ENCODE peak calls at places on chromosomes 4 and X, in four cellular contexts. K is PC-3, P is mammary epithelial cell, E is astrocyte. J is an unnamed sample. For H3K4me1, the result is how much of the 10 kb centered on the place peaks cover.

GRCh38 chrX:75603833-75604232 is 81.0 kb upstream of the ZDHHC15 start:
- DNase-seq in K (peak), P (peak), E (no peak), J (peak)

GRCh38 chrX:136147320-136147901 is at the start of gene FHL1:
- DNase-seq in K (peak), P (no peak), E (no peak), J (peak)

GRCh38 chr4:17448689-17449088 is 63.2 kb downstream of the QDPR start:
- DNase-seq in K (peak), P (peak), E (peak), J (peak)

GRCh38 chrX:23634181-23634580 is 33.1 kb upstream of the PRDX4 start:
- DNase-seq in K (peak), P (peak), E (no peak), J (peak)

GRCh38 chr4:67566335-67566734 is 7.8 kb downstream of the STAP1 start:
- DNase-seq in K (no peak), P (no peak), E (no peak), J (no peak)

GRCh38 chrX:107738272-107738671 is 37.3 kb downstream of the TSC22D3 start:
- DNase-seq in K (no peak), P (no peak), E (no peak), J (no peak)

GRCh38 chr4:8770518-8771257 is 101.0 kb downstream of the HMX1 start:
- DNase-seq in K (no peak), P (no peak), E (no peak), J (no peak)

GRCh38 chr4:123616970-123617392 is 220.4 kb downstream of the SPRY1 start:
- DNase-seq in K (peak), P (no peak), E (no peak), J (no peak)

GRCh38 chrX:2147928-2148327 is 352.8 kb downstream of the DHRSX start:
- DNase-seq in K (no peak), P (no peak), E (no peak), J (peak)

GRCh38 chrX:101415180-101416130 is 7.4 kb downstream of the HNRNPH2 start:
- DNase-seq in K (peak), P (peak), E (peak), J (peak)

GRCh38 chr4:54227261-54228063 is 1.6 kb upstream of the PDGFRA start:
- DNase-seq in K (peak), P (peak), E (peak), J (peak)

GRCh38 chr4:40214038-40214437 is 17.2 kb downstream of the RHOH start:
- DNase-seq in K (no peak), P (no peak), E (no peak), J (no peak)

GRCh38 chr4:34723606-34724005 is 1520.7 kb downstream of the ARAP2 start:
- DNase-seq in K (no peak), P (no peak), E (peak), J (no peak)

GRCh38 chrX:39752820-39753219 is 344.9 kb downstream of the BCOR start:
- DNase-seq in K (peak), P (no peak), E (no peak), J (no peak)

GRCh38 chrX:110665636-110666035 is 130.0 kb downstream of the CHRDL1 start:
- DNase-seq in K (peak), P (peak), E (no peak), J (peak)

GRCh38 chr4:127624176-127624575 is 8.6 kb upstream of the INTU start:
- DNase-seq in K (no peak), P (no peak), E (no peak), J (peak)

GRCh38 chr4:61531188-61531587 is 331.1 kb downstream of the ADGRL3 start:
- DNase-seq in K (no peak), P (no peak), E (no peak), J (no peak)

GRCh38 chrX:71909956-71910355 is 689 bp upstream of the NHSL2 start:
- DNase-seq in K (no peak), P (no peak), E (no peak), J (peak)

GRCh38 chr4:87491436-87491835 is 37.7 kb downstream of the SPARCL1 start:
- DNase-seq in K (no peak), P (no peak), E (no peak), J (no peak)

GRCh38 chrX:150365953-150366911 is 3.1 kb downstream of the MAMLD1 start:
- DNase-seq in K (peak), P (peak), E (peak), J (peak)

GRCh38 chr4:8098506-8098905 is 60.1 kb downstream of the ABLIM2 start:
- DNase-seq in K (no peak), P (no peak), E (no peak), J (no peak)

GRCh38 chrX:100356497-100356896 is 53.6 kb downstream of the PCDH19 start:
- DNase-seq in K (no peak), P (no peak), E (no peak), J (no peak)

GRCh38 chrX:151161690-151162089 is 14.7 kb upstream of the GPR50 start:
- DNase-seq in K (no peak), P (no peak), E (no peak), J (no peak)

GRCh38 chrX:49166914-49167739 is 4.6 kb downstream of the MAGIX start:
- DNase-seq in K (peak), P (peak), E (peak), J (peak)

GRCh38 chrX:49167740-49168108 is 4.0 kb upstream of the PLP2 start:
- DNase-seq in K (no peak), P (no peak), E (no peak), J (no peak)

GRCh38 chrX:49164589-49165360 is 2.2 kb downstream of the MAGIX start:
- DNase-seq in K (no peak), P (no peak), E (no peak), J (no peak)

GRCh38 chrX:49163555-49164419 is 1.2 kb downstream of the MAGIX start:
- DNase-seq in K (peak), P (peak), E (peak), J (peak)

DNA sequence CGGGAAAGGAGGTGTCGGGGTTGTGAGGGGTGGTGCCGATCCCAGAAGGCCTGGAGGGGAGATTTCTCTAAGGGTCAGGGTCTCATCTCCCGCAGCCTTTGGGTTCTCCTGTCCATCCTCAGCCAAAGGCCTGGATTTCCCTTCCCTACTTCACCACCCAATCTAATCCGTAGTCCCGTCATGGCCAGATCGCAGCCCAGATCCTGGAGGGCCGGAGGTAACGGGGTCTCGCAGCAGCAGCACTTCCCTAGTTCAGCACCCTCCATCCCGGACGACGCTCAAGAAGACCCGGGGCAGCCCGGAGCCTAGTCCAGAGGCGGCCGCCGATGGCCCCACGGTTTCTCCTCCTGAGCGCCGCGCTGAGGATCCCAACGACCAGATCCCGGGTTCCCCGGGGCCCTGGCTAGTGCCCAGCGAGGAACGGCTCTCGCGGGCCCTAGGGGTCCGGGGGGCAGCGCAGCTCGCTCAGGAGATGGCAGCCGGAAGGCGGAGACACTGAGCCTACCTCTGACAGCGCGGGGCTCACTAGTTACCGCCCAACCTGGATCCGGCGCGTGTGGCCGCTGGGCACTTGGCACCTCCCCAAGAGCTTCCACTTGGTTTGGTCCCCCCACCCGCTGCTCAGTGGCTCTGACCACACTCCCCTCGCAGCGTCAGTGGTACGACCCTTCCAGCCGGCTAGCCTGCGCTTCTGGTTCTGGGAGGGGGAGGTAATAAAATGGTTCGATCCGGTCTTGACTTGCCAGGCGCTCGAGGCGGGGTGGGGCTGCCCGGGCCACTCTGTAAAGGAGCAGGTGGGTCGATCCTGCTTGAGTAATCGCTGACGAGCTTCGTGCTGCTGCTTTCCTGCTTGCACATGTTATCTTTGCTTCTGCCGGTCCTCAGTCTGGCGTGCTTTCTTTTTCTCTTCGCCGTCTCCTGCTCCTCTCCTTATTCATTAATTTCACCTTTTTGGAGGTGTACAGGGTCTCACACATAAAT is 3.6 kb downstream of the MAGIX start:
- DNase-seq in K (no peak), P (peak), E (peak), J (peak)
- H3K9ac ChIP-seq in K (no peak), P (peak), E (peak), J (peak)

DNA sequence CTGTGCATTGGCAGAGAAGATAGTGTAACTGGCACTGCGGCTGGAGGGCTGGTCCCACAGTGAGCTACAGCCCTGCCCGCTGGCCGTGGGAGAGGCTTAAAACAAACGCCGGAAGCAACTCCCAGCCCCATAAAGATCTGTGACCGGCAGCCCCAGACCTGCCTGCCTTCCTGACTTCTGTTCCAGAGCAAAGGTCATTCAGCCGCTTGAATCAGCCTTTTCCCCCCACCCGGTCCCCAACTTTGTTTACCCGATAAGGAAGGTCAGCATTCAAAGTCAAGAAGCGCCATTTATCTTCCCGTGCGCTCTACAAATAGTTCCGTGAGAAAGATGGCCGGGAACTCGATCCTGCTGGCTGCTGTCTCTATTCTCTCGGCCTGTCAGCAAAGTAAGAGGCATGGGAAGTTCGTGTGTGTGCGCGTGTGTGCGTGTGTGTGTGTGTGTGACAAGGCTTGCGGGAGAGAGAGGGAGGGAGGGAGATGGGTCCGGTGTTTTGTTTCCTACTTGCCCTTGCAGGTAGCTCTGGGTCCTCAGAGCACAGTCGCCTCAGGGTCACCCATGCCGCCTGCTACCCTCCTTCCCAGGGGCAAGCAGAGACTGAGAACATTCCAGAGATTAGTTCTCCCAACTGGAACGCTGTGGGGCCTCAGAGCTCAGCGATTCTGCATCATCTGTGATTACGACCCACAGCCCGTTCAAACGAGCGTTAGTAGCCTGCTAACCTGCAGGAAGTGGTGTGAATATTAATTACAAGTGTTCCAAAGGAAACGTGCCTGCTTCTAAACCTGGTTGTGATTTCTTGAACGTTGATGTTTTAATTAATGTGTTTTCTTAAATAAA is at the start of gene MGST2:
- DNase-seq in K (peak), P (peak), E (peak), J (peak)
- H3K4me1 ChIP-seq in K (under half), P (under half), E (under half), J (under half)

DNA sequence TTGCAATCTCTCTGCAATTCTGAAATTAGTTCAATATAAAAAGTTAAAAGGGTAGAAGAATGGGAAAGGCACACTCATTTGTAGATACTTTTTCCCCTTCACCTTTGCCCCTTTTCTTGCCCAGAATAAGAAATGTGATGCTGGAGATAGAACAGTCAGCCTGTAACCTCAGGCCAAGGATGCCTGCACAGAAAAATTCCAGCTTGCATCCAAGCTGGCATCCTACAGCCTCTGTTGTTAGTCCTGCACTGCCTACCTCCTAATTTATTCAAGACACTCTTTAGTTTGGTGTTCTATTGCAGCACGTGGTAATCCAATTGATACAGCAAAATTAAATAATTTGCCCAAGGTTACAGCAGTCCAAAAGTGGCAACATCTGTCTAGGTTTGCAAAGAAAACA is 9.7 kb upstream of the USO1 start:
- DNase-seq in K (no peak), P (no peak), E (no peak), J (peak)
- H3K9ac ChIP-seq in K (no peak), P (no peak), E (peak), J (peak)

DNA sequence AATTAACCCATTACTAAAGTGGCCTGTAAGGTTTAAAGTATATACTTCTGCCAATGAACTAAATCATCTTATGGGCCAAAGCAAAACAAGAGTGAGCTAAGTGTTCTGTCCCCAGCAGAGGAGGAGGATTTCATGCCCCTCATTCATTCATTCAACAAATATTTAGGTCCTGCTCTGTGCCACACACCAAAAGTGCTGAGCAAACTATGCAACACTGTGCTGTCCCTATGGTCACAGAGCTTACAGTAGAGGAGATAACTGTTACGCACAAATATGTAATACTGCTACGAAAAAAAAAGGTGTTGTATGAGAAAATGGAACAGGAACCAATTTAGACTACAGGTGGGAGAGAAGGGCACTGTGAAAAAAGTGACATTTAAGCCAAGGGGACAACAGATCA is 1.7 kb downstream of the SH3KBP1 start:
- DNase-seq in K (no peak), P (no peak), E (no peak), J (no peak)
- H3K4me1 ChIP-seq in K (under half), P (under half), E (under half), J (under half)

GRCh38 chrX:53280703-53281320 is 572 bp downstream of the IQSEC2 start:
- DNase-seq in K (peak), P (peak), E (peak), J (peak)
- H3K9ac ChIP-seq in K (peak), P (peak), E (peak), J (peak)